ENCODE peak calls at places on chromosomes 1 and 21, in nine cellular contexts. A, K, V, J, O, G, L, M and W are unnamed samples.

GRCh38 chr1:238484121-238484520 is 593.4 kb upstream of the ZP4 start:
- ATAC-seq in M (no peak), G (no peak), V (no peak), K (no peak), J (no peak), O (no peak), A (no peak), L (no peak), W (no peak)

GRCh38 chr1:110489973-110490542 is 28.9 kb downstream of the KCNA10 start:
- ATAC-seq in A (no peak), G (no peak), O (no peak), V (no peak), M (no peak), J (no peak), K (no peak), L (no peak), W (no peak)

GRCh38 chr1:228393268-228393699 is 13.4 kb downstream of the TRIM11 start:
- ATAC-seq in G (peak), K (peak), L (no peak), A (peak), J (no peak), O (peak), M (peak), V (peak), W (peak)

GRCh38 chr21:43879348-43880110 is 14.5 kb downstream of the AGPAT3 start:
- ATAC-seq in J (no peak), K (no peak), V (peak), G (no peak), O (no peak), L (no peak), M (no peak), A (no peak), W (no peak)

GRCh38 chr1:111605553-111605952 is 14.0 kb upstream of the RAP1A start:
- ATAC-seq in M (no peak), O (peak), L (no peak), G (no peak), A (peak), V (no peak), K (peak), J (no peak), W (no peak)

GRCh38 chr1:81733465-81733864 is 67.3 kb upstream of the ADGRL2 start:
- ATAC-seq in A (no peak), K (no peak), M (no peak), G (no peak), J (no peak), L (no peak), O (no peak), V (no peak), W (no peak)

GRCh38 chr1:19525607-19526545 is 40.5 kb upstream of the CAPZB start:
- ATAC-seq in K (no peak), A (peak), L (no peak), G (no peak), J (no peak), O (no peak), M (no peak), V (no peak), W (no peak)

GRCh38 chr1:107273515-107273914 is 132.7 kb downstream of the NTNG1 start:
- ATAC-seq in L (no peak), V (no peak), J (no peak), K (no peak), O (no peak), M (no peak), A (no peak), G (no peak), W (no peak)

GRCh38 chr1:200894712-200895447 is at the start of gene INAVA:
- ATAC-seq in V (peak), M (no peak), L (no peak), J (no peak), K (no peak), O (no peak), G (no peak), A (peak), W (peak)

GRCh38 chr1:53766194-53766748 is 27.3 kb upstream of the GLIS1 start:
- ATAC-seq in G (peak), K (no peak), O (no peak), V (no peak), A (no peak), M (no peak), L (no peak), J (no peak), W (no peak)

GRCh38 chr21:8998946-8999681 is 1522.3 kb upstream of the TPTE start:
- ATAC-seq in O (no peak), M (no peak), L (no peak), K (no peak), A (no peak), G (no peak), J (no peak), V (no peak), W (no peak)

GRCh38 chr1:23402286-23403037 is 22.1 kb downstream of the TCEA3 start:
- ATAC-seq in K (no peak), V (no peak), G (no peak), M (no peak), J (no peak), A (peak), L (no peak), O (no peak), W (peak)

GRCh38 chr1:209434066-209434465 is 149.4 kb upstream of the CAMK1G start:
- ATAC-seq in G (no peak), M (no peak), V (no peak), K (no peak), J (no peak), A (no peak), O (no peak), L (no peak), W (peak)

GRCh38 chr1:213550804-213551203 is 437.0 kb upstream of the PROX1 start:
- ATAC-seq in O (no peak), M (no peak), J (no peak), G (no peak), K (no peak), A (no peak), V (no peak), L (no peak), W (no peak)

GRCh38 chr1:107430540-107431228 is 289.8 kb downstream of the NTNG1 start:
- ATAC-seq in A (peak), O (no peak), K (no peak), L (peak), G (peak), M (peak), V (no peak), J (peak), W (peak)

GRCh38 chr21:45084881-45085536 is 10.6 kb downstream of the ADARB1 start:
- ATAC-seq in J (peak), M (no peak), V (no peak), A (no peak), G (peak), L (peak), O (no peak), K (peak), W (no peak)

GRCh38 chr1:121594096-121594495 is 409.3 kb downstream of the SRGAP2C start:
- ATAC-seq in V (no peak), K (no peak), L (no peak), A (no peak), G (no peak), J (no peak), O (no peak), M (no peak), W (no peak)

GRCh38 chr1:14788065-14788464 is 189.6 kb downstream of the KAZN start:
- ATAC-seq in A (no peak), J (no peak), V (no peak), L (no peak), G (no peak), O (no peak), K (no peak), M (no peak), W (no peak)

GRCh38 chr1:21234779-21235178 is 55.5 kb downstream of the ECE1 start:
- ATAC-seq in A (no peak), M (no peak), O (no peak), L (no peak), G (no peak), K (no peak), J (no peak), V (no peak), W (no peak)

GRCh38 chr1:159992161-159992560 is 38.1 kb upstream of the SLAMF9 start:
- ATAC-seq in O (peak), A (no peak), K (peak), M (no peak), V (no peak), G (no peak), J (no peak), L (no peak), W (no peak)

GRCh38 chr1:7586031-7586941 is 184.8 kb upstream of the VAMP3 start:
- ATAC-seq in J (no peak), M (no peak), L (no peak), V (no peak), O (peak), G (no peak), A (no peak), K (peak), W (no peak)

GRCh38 chr1:81414417-81415087 is 386.2 kb upstream of the ADGRL2 start:
- ATAC-seq in J (no peak), G (no peak), K (peak), O (peak), L (no peak), V (peak), M (peak), A (peak), W (peak)

GRCh38 chr1:5770981-5771765 is 221.1 kb downstream of the NPHP4 start:
- ATAC-seq in K (no peak), G (no peak), O (peak), M (no peak), A (no peak), L (no peak), V (no peak), J (peak), W (no peak)

GRCh38 chr1:200075938-200076546 is 48.5 kb downstream of the NR5A2 start:
- ATAC-seq in O (peak), K (peak), M (no peak), L (no peak), G (no peak), A (peak), J (no peak), V (peak), W (peak)

GRCh38 chr1:91122106-91122717 is 100.4 kb upstream of the ZNF644 start:
- ATAC-seq in K (no peak), A (no peak), G (no peak), M (no peak), O (no peak), J (no peak), L (no peak), V (no peak), W (no peak)

GRCh38 chr1:234540404-234540762 is 61.4 kb upstream of the TARBP1 start:
- ATAC-seq in J (no peak), V (no peak), G (no peak), M (no peak), L (no peak), K (no peak), O (no peak), A (no peak), W (no peak)

GRCh38 chr1:160575112-160575664 is 4.1 kb downstream of the CD84 start:
- ATAC-seq in O (peak), J (peak), A (peak), M (peak), K (peak), V (no peak), L (peak), G (peak), W (peak)

GRCh38 chr1:223212441-223212840 is 69.4 kb upstream of the TLR5 start:
- ATAC-seq in J (no peak), V (no peak), A (no peak), O (no peak), K (no peak), G (no peak), M (no peak), L (no peak), W (no peak)

GRCh38 chr1:29004813-29005212 is 90.4 kb downstream of the EPB41 start:
- ATAC-seq in J (no peak), M (no peak), L (no peak), O (no peak), A (no peak), G (no peak), K (no peak), V (no peak), W (no peak)

GRCh38 chr21:44897326-44898010 is 23.2 kb downstream of the ITGB2 start:
- ATAC-seq in L (no peak), J (peak), G (peak), V (peak), M (peak), A (peak), K (peak), O (peak), W (peak)

GRCh38 chr1:207069059-207069458 is 16.0 kb downstream of the PFKFB2 start:
- ATAC-seq in O (peak), L (peak), M (peak), V (no peak), G (no peak), J (no peak), K (peak), A (peak), W (no peak)

GRCh38 chr1:36528361-36529349 is 45.9 kb upstream of the CSF3R start:
- ATAC-seq in L (no peak), M (no peak), V (peak), O (no peak), G (no peak), J (no peak), K (no peak), A (no peak), W (peak)

GRCh38 chr1:46612937-46613660 is 3.5 kb downstream of the MOB3C start:
- ATAC-seq in J (no peak), M (no peak), V (no peak), L (no peak), O (no peak), A (no peak), G (no peak), K (peak), W (peak)

GRCh38 chr21:34726627-34727337 is 58.0 kb downstream of the CLIC6 start:
- ATAC-seq in O (no peak), V (no peak), L (no peak), G (no peak), A (no peak), M (no peak), J (peak), K (no peak), W (no peak)

GRCh38 chr1:247112479-247112781 is 8.3 kb upstream of the ZNF669 start:
- ATAC-seq in V (no peak), A (no peak), O (no peak), J (no peak), K (no peak), G (no peak), M (no peak), L (no peak), W (no peak)